ENCODE peak calls at places on chromosomes 6 and 20, in nine cellular contexts. L is stimulated activated CD8-positive, alpha-beta memory T cell treated with anti-CD3 and anti-CD28 coated beads, Interleukin-12 subunit alpha, Interleukin-12 subunit beta, amount 100 ng/mL, for 4 hours; A is stimulated activated CD4-positive, alpha-beta T cell treated with anti-CD3 and anti-CD28 coated beads, TNF-alpha, amount 100 ng/mL, for 24 hours; K is transverse colon; D is GM20000; X is anterior cingulate cortex; W is DMS153; E is effector CD4-positive, alpha-beta T cell; R is lower lobe of right lung. P is an unnamed sample.

GRCh38 chr6:48678390-48678789 is 567.4 kb upstream of the PTCHD4 start:
- DNase-seq in E (no peak), L (no peak), A (no peak), W (no peak), D (no peak), K (no peak), X (no peak), R (no peak), P (no peak)

GRCh38 chr20:46251211-46251673 is 57.1 kb downstream of the CDH22 start:
- DNase-seq in W (no peak), D (no peak), R (no peak), K (no peak), L (no peak), X (no peak), A (no peak), E (no peak), P (no peak)

GRCh38 chr6:88378639-88379038 is 212.5 kb upstream of the CNR1 start:
- DNase-seq in W (no peak), K (no peak), X (peak), E (no peak), A (no peak), L (no peak), D (no peak), R (no peak), P (no peak)

GRCh38 chr6:27829453-27830211 is 82.6 kb downstream of the OR2B2 start:
- DNase-seq in A (no peak), K (no peak), E (no peak), W (no peak), L (no peak), R (no peak), X (no peak), D (no peak), P (no peak)

GRCh38 chr6:131063028-131063763 is at the start of gene EPB41L2:
- DNase-seq in D (peak), E (peak), K (peak), W (peak), A (peak), R (peak), L (peak), X (peak), P (no peak)

GRCh38 chr6:22435151-22435550 is 134.2 kb upstream of the HDGFL1 start:
- DNase-seq in A (no peak), X (no peak), R (no peak), K (no peak), L (no peak), W (no peak), D (no peak), E (no peak), P (no peak)

GRCh38 chr6:132814716-132815570 is 574 bp downstream of the RPS12 start:
- DNase-seq in K (peak), X (no peak), W (no peak), D (no peak), R (peak), L (no peak), E (no peak), A (no peak), P (no peak)

GRCh38 chr6:151071295-151071694 is 168.5 kb upstream of the AKAP12 start:
- DNase-seq in X (no peak), A (no peak), L (no peak), E (no peak), R (no peak), W (no peak), D (no peak), K (no peak), P (no peak)

GRCh38 chr20:3846378-3846739 is 275 bp upstream of the MAVS start:
- DNase-seq in E (peak), A (no peak), D (no peak), X (no peak), R (no peak), L (no peak), K (no peak), W (no peak), P (no peak)

GRCh38 chr20:24690408-24690807 is 221.0 kb downstream of the SYNDIG1 start:
- DNase-seq in A (no peak), W (no peak), L (no peak), E (no peak), K (no peak), X (no peak), R (no peak), D (no peak), P (no peak)

GRCh38 chr20:19995220-19995863 is 21.8 kb upstream of the NAA20 start:
- DNase-seq in R (no peak), E (no peak), K (no peak), W (peak), X (no peak), D (peak), L (no peak), A (peak), P (peak)

GRCh38 chr6:2514965-2515543 is 235.7 kb downstream of the MYLK4 start:
- DNase-seq in W (no peak), L (no peak), R (no peak), E (no peak), A (no peak), X (no peak), D (no peak), K (peak), P (no peak)

GRCh38 chr20:10696650-10697049 is 22.9 kb upstream of the JAG1 start:
- DNase-seq in E (no peak), W (no peak), X (no peak), K (no peak), A (peak), R (no peak), D (peak), L (no peak), P (no peak)

GRCh38 chr6:22421187-22421586 is 124.4 kb upstream of the PRL start:
- DNase-seq in R (no peak), A (no peak), W (no peak), D (no peak), X (no peak), L (no peak), E (no peak), K (no peak), P (no peak)

GRCh38 chr6:44494011-44494501 is 106.5 kb downstream of the CDC5L start:
- DNase-seq in L (no peak), E (no peak), A (no peak), W (no peak), K (no peak), D (no peak), X (no peak), R (no peak), P (no peak)

GRCh38 chr6:16236648-16237199 is 1.7 kb upstream of the GMPR start:
- DNase-seq in R (no peak), K (peak), X (no peak), D (peak), L (no peak), E (no peak), A (no peak), W (no peak), P (peak)

GRCh38 chr6:27575594-27576361 is 102.9 kb upstream of the ZNF184 start:
- DNase-seq in W (no peak), A (no peak), X (no peak), D (no peak), R (no peak), K (no peak), E (no peak), L (no peak), P (no peak)

GRCh38 chr6:148907573-148907972 is 160.7 kb downstream of the UST start:
- DNase-seq in A (no peak), D (peak), R (no peak), L (no peak), E (no peak), X (no peak), K (no peak), W (no peak), P (no peak)

GRCh38 chr20:45886590-45887345 is 654 bp downstream of the SPATA25 start:
- DNase-seq in A (no peak), W (no peak), R (no peak), K (no peak), L (no peak), D (no peak), E (no peak), X (no peak), P (no peak)

GRCh38 chr6:105282801-105283585 is 103.2 kb upstream of the POPDC3 start:
- DNase-seq in E (no peak), X (no peak), W (no peak), D (no peak), K (no peak), A (no peak), L (no peak), R (no peak), P (no peak)

GRCh38 chr6:80638222-80639055 is 532.0 kb downstream of the BCKDHB start:
- DNase-seq in D (no peak), K (peak), A (no peak), E (no peak), L (peak), X (no peak), W (peak), R (peak), P (peak)

GRCh38 chr6:132483779-132484679 is 28.9 kb downstream of the STX7 start:
- DNase-seq in L (no peak), K (peak), W (peak), D (peak), X (no peak), E (peak), R (no peak), A (no peak), P (peak)

GRCh38 chr20:19767070-19767469 is 9.0 kb downstream of the RIN2 start:
- DNase-seq in R (no peak), K (no peak), D (no peak), E (no peak), W (no peak), X (no peak), L (no peak), A (no peak), P (no peak)

GRCh38 chr20:3238616-3239025 is 369 bp downstream of the SLC4A11 start:
- DNase-seq in K (peak), X (no peak), A (peak), E (peak), D (peak), L (peak), R (no peak), W (no peak), P (peak)

GRCh38 chr20:50844430-50845100 is 49.7 kb downstream of the BCAS4 start:
- DNase-seq in W (no peak), X (no peak), L (peak), D (peak), K (no peak), R (no peak), A (peak), E (no peak), P (no peak)

GRCh38 chr20:34210271-34210670 is 31.0 kb upstream of the ASIP start:
- DNase-seq in X (no peak), E (no peak), W (no peak), D (no peak), L (no peak), K (no peak), A (no peak), R (no peak), P (no peak)

GRCh38 chr6:133610271-133610840 is 278.6 kb upstream of the TCF21 start:
- DNase-seq in E (no peak), L (no peak), D (no peak), R (no peak), W (no peak), K (no peak), A (no peak), X (no peak), P (no peak)

GRCh38 chr6:130019796-130020105 is 1.4 kb downstream of the L3MBTL3 start:
- DNase-seq in E (no peak), K (no peak), D (no peak), L (no peak), X (no peak), A (no peak), W (no peak), R (no peak), P (no peak)

GRCh38 chr20:32585011-32585518 is at the start of gene NOL4L:
- DNase-seq in R (no peak), L (peak), D (peak), K (no peak), E (peak), X (no peak), A (no peak), W (no peak), P (no peak)

GRCh38 chr6:129486333-129486732 is 223.6 kb downstream of the ARHGAP18 start:
- DNase-seq in D (no peak), E (no peak), X (no peak), R (no peak), A (no peak), L (no peak), K (no peak), W (no peak), P (no peak)

GRCh38 chr20:47334022-47334551 is 22.4 kb downstream of the ZMYND8 start:
- DNase-seq in L (no peak), K (peak), A (no peak), W (peak), D (no peak), R (peak), X (no peak), E (no peak), P (peak)